ENCODE peak calls at places on chromosome 5, in four cellular contexts. I, Z, Q and M are unnamed samples.

GRCh38 chr5:33410221-33410620 is 30.5 kb upstream of the TARS1 start:
- DNase-seq in I (no peak), Z (no peak), Q (no peak), M (no peak)

GRCh38 chr5:1255081-1255561 is 29.9 kb downstream of the SLC6A18 start:
- DNase-seq in I (no peak), Z (no peak), Q (no peak), M (peak; percentile 45)

GRCh38 chr5:43661102-43661501 is 58.1 kb downstream of the NNT start:
- DNase-seq in I (no peak), Z (no peak), Q (peak; percentile 48), M (no peak)

GRCh38 chr5:38433160-38433861 is 123.1 kb downstream of the LIFR start:
- DNase-seq in I (no peak), Z (peak; percentile 75), Q (peak; percentile 12), M (no peak)

GRCh38 chr5:55911784-55912653 is 60.9 kb downstream of the IL31RA start:
- DNase-seq in I (no peak), Z (no peak), Q (no peak), M (no peak)

GRCh38 chr5:111043712-111044506 is 27.6 kb upstream of the TSLP start:
- DNase-seq in I (no peak), Z (no peak), Q (no peak), M (no peak)

GRCh38 chr5:181167814-181168488 is 20.6 kb downstream of the OR2V2 start:
- DNase-seq in I (no peak), Z (no peak), Q (no peak), M (no peak)

GRCh38 chr5:78504726-78505431 is 143.7 kb downstream of the LHFPL2 start:
- DNase-seq in I (peak; percentile 59), Z (peak; percentile 94), Q (peak; percentile 91), M (no peak)